ENCODE peak calls at places on chromosome 2, in four cellular contexts. P is globus pallidus, X is NCI-H1092 treated with DMSO at 0.1 percent for 48 hours, Q is tibial artery. H is an unnamed sample.

GRCh38 chr2:177758591-177759371 is 313.8 kb downstream of the PDE11A start:
- DNase-seq in X (peak), P (peak), Q (no peak), H (no peak)

GRCh38 chr2:99377879-99378278 is 40.7 kb downstream of the EIF5B start:
- DNase-seq in Q (no peak), P (no peak), X (no peak), H (no peak)

GRCh38 chr2:8454797-8455196 is 227.1 kb upstream of the ID2 start:
- DNase-seq in P (no peak), X (no peak), Q (no peak), H (no peak)

GRCh38 chr2:132589060-132589765 is 80.8 kb downstream of the LYPD1 start:
- DNase-seq in X (peak), P (peak), Q (no peak), H (no peak)

GRCh38 chr2:112881217-112882000 is 29.6 kb upstream of the IL37 start:
- DNase-seq in Q (no peak), P (peak), X (no peak), H (no peak)

GRCh38 chr2:48328972-48329723 is 200.8 kb upstream of the STON1 start:
- DNase-seq in Q (no peak), P (peak), X (peak), H (no peak)

GRCh38 chr2:8676915-8677645 is 4.8 kb upstream of the ID2 start:
- DNase-seq in Q (peak), P (peak), X (no peak), H (no peak)

GRCh38 chr2:86017901-86018896 is 87.5 kb downstream of the POLR1A start:
- DNase-seq in Q (peak), P (no peak), X (no peak), H (no peak)

GRCh38 chr2:159201321-159202063 is 85.0 kb downstream of the WDSUB1 start:
- DNase-seq in Q (no peak), X (no peak), P (no peak), H (no peak)

GRCh38 chr2:84836215-84836614 is 44.7 kb downstream of the TRABD2A start:
- DNase-seq in X (no peak), Q (no peak), P (no peak), H (no peak)

GRCh38 chr2:226490172-226490571 is 309.4 kb downstream of the IRS1 start:
- DNase-seq in P (no peak), X (no peak), Q (no peak), H (no peak)

GRCh38 chr2:50181212-50181611 is 850.7 kb downstream of the NRXN1 start:
- DNase-seq in Q (no peak), P (no peak), X (no peak), H (no peak)

GRCh38 chr2:240147382-240147781 is 6.9 kb upstream of the OTOS start:
- DNase-seq in Q (no peak), X (no peak), P (no peak), H (no peak)

GRCh38 chr2:14866953-14867352 is 234.4 kb downstream of the LRATD1 start:
- DNase-seq in X (peak), Q (no peak), P (no peak), H (no peak)

GRCh38 chr2:152505495-152505906 is 170.5 kb downstream of the FMNL2 start:
- DNase-seq in P (peak), Q (no peak), X (no peak), H (no peak)

GRCh38 chr2:234980476-234981187 is 28.8 kb downstream of the SH3BP4 start:
- DNase-seq in X (peak), P (no peak), Q (no peak), H (no peak)

GRCh38 chr2:128324897-128325410 is 6.3 kb upstream of the HS6ST1 start:
- DNase-seq in X (no peak), P (no peak), Q (no peak), H (no peak)

GRCh38 chr2:114123925-114124324 is 234.0 kb downstream of the ACTR3 start:
- DNase-seq in X (no peak), P (no peak), Q (no peak), H (no peak)

GRCh38 chr2:66874411-66874810 is 439.5 kb downstream of the MEIS1 start:
- DNase-seq in X (no peak), Q (no peak), P (no peak), H (no peak)

GRCh38 chr2:218679119-218679518 is 7.2 kb downstream of the STK36 start:
- DNase-seq in X (no peak), P (no peak), Q (no peak), H (no peak)

GRCh38 chr2:175282300-175282699 is 100.8 kb upstream of the ATP5MC3 start:
- DNase-seq in P (peak), Q (no peak), X (peak), H (no peak)

GRCh38 chr2:72141881-72142742 is 5.5 kb downstream of the CYP26B1 start:
- DNase-seq in Q (peak), X (no peak), P (no peak), H (no peak)

GRCh38 chr2:175002547-175003274 is 2.5 kb downstream of the CHN1 start:
- DNase-seq in Q (no peak), P (no peak), X (peak), H (no peak)

GRCh38 chr2:126664234-126664633 is 8.3 kb downstream of the GYPC start:
- DNase-seq in Q (no peak), P (no peak), X (no peak), H (no peak)

GRCh38 chr2:11376071-11376470 is 31.6 kb upstream of the ROCK2 start:
- DNase-seq in Q (peak), P (no peak), X (no peak), H (no peak)

GRCh38 chr2:101361519-101361918 is 25.8 kb downstream of the CREG2 start:
- DNase-seq in P (no peak), X (no peak), Q (no peak), H (no peak)

GRCh38 chr2:119645173-119645846 is 33.7 kb upstream of the TMEM177 start:
- DNase-seq in P (no peak), X (no peak), Q (no peak), H (no peak)

GRCh38 chr2:127434515-127434914 is 16.3 kb downstream of the PROC start:
- DNase-seq in X (no peak), Q (no peak), P (no peak), H (no peak)

GRCh38 chr2:27828305-27828704 is 56.8 kb downstream of the MRPL33 start:
- DNase-seq in X (peak), Q (no peak), P (no peak), H (no peak)

GRCh38 chr2:79935771-79936657 is 368.5 kb downstream of the LRRTM1 start:
- DNase-seq in X (peak), P (peak), Q (no peak), H (no peak)

GRCh38 chr2:54523336-54523959 is 67.3 kb downstream of the SPTBN1 start:
- DNase-seq in X (no peak), P (no peak), Q (no peak), H (no peak)

GRCh38 chr2:145897151-145897550 is 1377.2 kb upstream of the ZEB2 start:
- DNase-seq in P (no peak), Q (no peak), X (no peak), H (no peak)

GRCh38 chr2:42087857-42088195 is 40.0 kb downstream of the PKDCC start:
- DNase-seq in X (no peak), P (no peak), Q (no peak), H (no peak)

GRCh38 chr2:239106314-239106908 is 258.5 kb downstream of the TWIST2 start:
- DNase-seq in P (peak), Q (no peak), X (no peak), H (no peak)

GRCh38 chr2:63054812-63055509 is 4.3 kb downstream of the OTX1 start:
- DNase-seq in P (no peak), Q (no peak), X (no peak), H (no peak)

GRCh38 chr2:114010001-114010400 is 120.1 kb downstream of the ACTR3 start:
- DNase-seq in X (no peak), Q (no peak), P (no peak), H (no peak)

GRCh38 chr2:231115651-231116050 is 9.2 kb downstream of the HTR2B start:
- DNase-seq in X (no peak), P (no peak), Q (no peak), H (no peak)

GRCh38 chr2:105802587-105802986 is 57.9 kb downstream of the NCK2 start:
- DNase-seq in Q (no peak), X (no peak), P (no peak), H (no peak)

GRCh38 chr2:60347781-60348180 is 205.7 kb downstream of the BCL11A start:
- DNase-seq in P (no peak), Q (no peak), X (no peak), H (no peak)

H was measured in thoracic aorta.